ENCODE peak calls at places on chromosomes 7 and 10, in seven cellular contexts. P, M, C, X, A, D and V are unnamed samples.

GRCh38 chr10:131641231-131641630 is 259.6 kb upstream of the PPP2R2D start:
- DNase-seq in P (no peak), D (no peak), X (no peak), M (no peak), C (no peak), A (no peak), V (no peak)

GRCh38 chr10:63071145-63071544 is 62.0 kb upstream of the NRBF2 start:
- DNase-seq in C (no peak), P (no peak), A (no peak), M (no peak), X (no peak), D (no peak), V (no peak)

GRCh38 chr7:151809864-151810170 is 67.1 kb downstream of the PRKAG2 start:
- DNase-seq in X (no peak), P (no peak), D (no peak), M (no peak), A (no peak), C (no peak), V (no peak)

GRCh38 chr7:107464666-107465065 is 5.2 kb upstream of the GPR22 start:
- DNase-seq in A (no peak), X (peak), P (no peak), C (no peak), D (no peak), M (no peak), V (no peak)

GRCh38 chr7:87561102-87561501 is 39.6 kb downstream of the ABCB1 start:
- DNase-seq in A (no peak), X (no peak), C (no peak), D (no peak), P (no peak), M (no peak), V (no peak)

GRCh38 chr10:70587045-70587658 is 15.4 kb downstream of the PRF1 start:
- DNase-seq in M (no peak), C (no peak), D (no peak), X (no peak), A (no peak), P (no peak), V (no peak)

GRCh38 chr10:12448729-12449391 is 99.5 kb downstream of the CAMK1D start:
- DNase-seq in M (no peak), P (no peak), D (peak), A (peak), X (no peak), C (no peak), V (peak)

GRCh38 chr10:17835688-17836087 is 26.5 kb downstream of the MRC1 start:
- DNase-seq in C (no peak), X (no peak), M (no peak), P (no peak), A (no peak), D (no peak), V (peak)

GRCh38 chr7:151853896-151854807 is 22.8 kb downstream of the PRKAG2 start:
- DNase-seq in D (peak), X (no peak), P (no peak), C (no peak), M (no peak), A (no peak), V (peak)

GRCh38 chr7:108211382-108212201 is 81.4 kb upstream of the LAMB4 start:
- DNase-seq in X (no peak), D (no peak), A (peak), P (peak), M (no peak), C (no peak), V (no peak)

GRCh38 chr10:37754538-37755323 is 102.7 kb downstream of the ZNF248 start:
- DNase-seq in M (no peak), A (peak), X (no peak), C (no peak), P (no peak), D (no peak), V (peak)

GRCh38 chr7:66903360-66904062 is 17.5 kb upstream of the TMEM248 start:
- DNase-seq in P (no peak), A (no peak), M (no peak), X (no peak), C (no peak), D (no peak), V (no peak)

GRCh38 chr7:46256870-46257528 is 335.9 kb upstream of the IGFBP3 start:
- DNase-seq in P (no peak), D (no peak), M (no peak), A (no peak), C (no peak), X (no peak), V (peak)

GRCh38 chr7:70710011-70710480 is 421.9 kb upstream of the GALNT17 start:
- DNase-seq in C (no peak), P (no peak), A (no peak), M (peak), X (no peak), D (no peak), V (peak)

GRCh38 chr10:125262414-125262813 is 102.1 kb upstream of the CTBP2 start:
- DNase-seq in M (no peak), P (no peak), A (no peak), C (no peak), X (no peak), D (no peak), V (no peak)

GRCh38 chr10:129877773-129878371 is 86.2 kb downstream of the EBF3 start:
- DNase-seq in M (no peak), X (no peak), C (no peak), P (no peak), A (peak), D (no peak), V (no peak)

GRCh38 chr7:137480824-137481365 is 137.4 kb upstream of the PTN start:
- DNase-seq in C (no peak), X (no peak), P (no peak), D (no peak), M (no peak), A (no peak), V (peak)

GRCh38 chr10:69868821-69869220 is 67.1 kb downstream of the COL13A1 start:
- DNase-seq in P (no peak), C (no peak), D (no peak), M (no peak), X (no peak), A (no peak), V (no peak)